ENCODE peak calls at places on chromosome 22, in nine cellular contexts. One of them, this sample, is unnamed.

GRCh38 chr22:50175921-50176849 is 5.7 kb downstream of the PANX2 start:
- DNase-seq in BJ: no peak
- DNase-seq in GM10248: no peak
- DNase-seq in neural progenitor cell: no peak
- DNase-seq in GM12865: no peak
- DNase-seq in uterus: no peak
- DNase-seq in MM.1S: no peak
- DNase-seq in fibroblast of lung: no peak
- DNase-seq in H9: no peak
- DNase-seq in this sample: no peak

GRCh38 chr22:22681221-22681739 is 36.9 kb downstream of the GGTLC2 start:
- DNase-seq in BJ: no peak
- DNase-seq in GM10248: no peak
- DNase-seq in neural progenitor cell: no peak
- DNase-seq in GM12865: no peak
- DNase-seq in uterus: no peak
- DNase-seq in MM.1S: no peak
- DNase-seq in fibroblast of lung: peak
- DNase-seq in H9: no peak
- DNase-seq in this sample: peak

GRCh38 chr22:42831712-42832111 is 25.4 kb downstream of the ARFGAP3 start:
- DNase-seq in BJ: no peak
- DNase-seq in GM10248: no peak
- DNase-seq in neural progenitor cell: no peak
- DNase-seq in GM12865: no peak
- DNase-seq in uterus: no peak
- DNase-seq in MM.1S: no peak
- DNase-seq in fibroblast of lung: no peak
- DNase-seq in H9: no peak
- DNase-seq in this sample: no peak

GRCh38 chr22:47929073-47929472 is 1166.6 kb downstream of the TBC1D22A start:
- DNase-seq in BJ: no peak
- DNase-seq in GM10248: no peak
- DNase-seq in neural progenitor cell: no peak
- DNase-seq in GM12865: peak
- DNase-seq in uterus: no peak
- DNase-seq in MM.1S: no peak
- DNase-seq in fibroblast of lung: no peak
- DNase-seq in H9: no peak
- DNase-seq in this sample: no peak

GRCh38 chr22:39967996-39968968 is 8.1 kb downstream of the TMA7B start:
- DNase-seq in BJ: no peak
- DNase-seq in GM10248: no peak
- DNase-seq in neural progenitor cell: peak
- DNase-seq in GM12865: no peak
- DNase-seq in uterus: peak
- DNase-seq in MM.1S: no peak
- DNase-seq in fibroblast of lung: no peak
- DNase-seq in H9: no peak
- DNase-seq in this sample: no peak

GRCh38 chr22:48333816-48334735 is 1493.6 kb downstream of the BRD1 start:
- DNase-seq in BJ: no peak
- DNase-seq in GM10248: no peak
- DNase-seq in neural progenitor cell: no peak
- DNase-seq in GM12865: no peak
- DNase-seq in uterus: no peak
- DNase-seq in MM.1S: no peak
- DNase-seq in fibroblast of lung: no peak
- DNase-seq in H9: no peak
- DNase-seq in this sample: no peak

GRCh38 chr22:26922804-26923203 is 265.4 kb downstream of the MIAT start:
- DNase-seq in BJ: no peak
- DNase-seq in GM10248: no peak
- DNase-seq in neural progenitor cell: peak
- DNase-seq in GM12865: no peak
- DNase-seq in uterus: no peak
- DNase-seq in MM.1S: no peak
- DNase-seq in fibroblast of lung: no peak
- DNase-seq in H9: peak
- DNase-seq in this sample: no peak

GRCh38 chr22:23806837-23807236 is 20.1 kb downstream of the SMARCB1 start:
- DNase-seq in BJ: no peak
- DNase-seq in GM10248: no peak
- DNase-seq in neural progenitor cell: no peak
- DNase-seq in GM12865: no peak
- DNase-seq in uterus: no peak
- DNase-seq in MM.1S: no peak
- DNase-seq in fibroblast of lung: no peak
- DNase-seq in H9: no peak
- DNase-seq in this sample: no peak

GRCh38 chr22:24386814-24387550 is 40.4 kb upstream of the ADORA2A start:
- DNase-seq in BJ: no peak
- DNase-seq in GM10248: no peak
- DNase-seq in neural progenitor cell: no peak
- DNase-seq in GM12865: no peak
- DNase-seq in uterus: no peak
- DNase-seq in MM.1S: no peak
- DNase-seq in fibroblast of lung: no peak
- DNase-seq in H9: no peak
- DNase-seq in this sample: no peak

GRCh38 chr22:33210129-33210784 is 152.1 kb upstream of the SYN3 start:
- DNase-seq in BJ: no peak
- DNase-seq in GM10248: peak
- DNase-seq in neural progenitor cell: peak
- DNase-seq in GM12865: peak
- DNase-seq in uterus: no peak
- DNase-seq in MM.1S: peak
- DNase-seq in fibroblast of lung: peak
- DNase-seq in H9: peak
- DNase-seq in this sample: peak

GRCh38 chr22:44550666-44551491 is 52.8 kb upstream of the RTL6 start:
- DNase-seq in BJ: peak
- DNase-seq in GM10248: peak
- DNase-seq in neural progenitor cell: no peak
- DNase-seq in GM12865: peak
- DNase-seq in uterus: peak
- DNase-seq in MM.1S: no peak
- DNase-seq in fibroblast of lung: peak
- DNase-seq in H9: no peak
- DNase-seq in this sample: peak

GRCh38 chr22:22520020-22520656 is at the start of gene ZNF280A:
- DNase-seq in BJ: no peak
- DNase-seq in GM10248: no peak
- DNase-seq in neural progenitor cell: peak
- DNase-seq in GM12865: no peak
- DNase-seq in uterus: no peak
- DNase-seq in MM.1S: no peak
- DNase-seq in fibroblast of lung: no peak
- DNase-seq in H9: peak
- DNase-seq in this sample: peak

GRCh38 chr22:38233427-38233826 is 31.6 kb downstream of the MAFF start:
- DNase-seq in BJ: no peak
- DNase-seq in GM10248: no peak
- DNase-seq in neural progenitor cell: no peak
- DNase-seq in GM12865: no peak
- DNase-seq in uterus: no peak
- DNase-seq in MM.1S: no peak
- DNase-seq in fibroblast of lung: peak
- DNase-seq in H9: no peak
- DNase-seq in this sample: no peak

GRCh38 chr22:47053865-47054185 is 291.4 kb downstream of the TBC1D22A start:
- DNase-seq in BJ: no peak
- DNase-seq in GM10248: no peak
- DNase-seq in neural progenitor cell: no peak
- DNase-seq in GM12865: no peak
- DNase-seq in uterus: no peak
- DNase-seq in MM.1S: no peak
- DNase-seq in fibroblast of lung: peak
- DNase-seq in H9: no peak
- DNase-seq in this sample: peak

GRCh38 chr22:35510481-35510934 is 30.1 kb upstream of the RASD2 start:
- DNase-seq in BJ: no peak
- DNase-seq in GM10248: no peak
- DNase-seq in neural progenitor cell: no peak
- DNase-seq in GM12865: no peak
- DNase-seq in uterus: no peak
- DNase-seq in MM.1S: no peak
- DNase-seq in fibroblast of lung: peak
- DNase-seq in H9: no peak
- DNase-seq in this sample: no peak

GRCh38 chr22:46018859-46019258 is 41.9 kb upstream of the WNT7B start:
- DNase-seq in BJ: no peak
- DNase-seq in GM10248: no peak
- DNase-seq in neural progenitor cell: no peak
- DNase-seq in GM12865: no peak
- DNase-seq in uterus: no peak
- DNase-seq in MM.1S: no peak
- DNase-seq in fibroblast of lung: no peak
- DNase-seq in H9: no peak
- DNase-seq in this sample: no peak

GRCh38 chr22:46021577-46021976 is 44.6 kb upstream of the WNT7B start:
- DNase-seq in BJ: no peak
- DNase-seq in GM10248: no peak
- DNase-seq in neural progenitor cell: no peak
- DNase-seq in GM12865: no peak
- DNase-seq in uterus: peak
- DNase-seq in MM.1S: no peak
- DNase-seq in fibroblast of lung: no peak
- DNase-seq in H9: no peak
- DNase-seq in this sample: no peak

GRCh38 chr22:46022881-46023512 is 46.0 kb upstream of the WNT7B start:
- DNase-seq in BJ: no peak
- DNase-seq in GM10248: no peak
- DNase-seq in neural progenitor cell: no peak
- DNase-seq in GM12865: no peak
- DNase-seq in uterus: peak
- DNase-seq in MM.1S: no peak
- DNase-seq in fibroblast of lung: no peak
- DNase-seq in H9: no peak
- DNase-seq in this sample: no peak

GRCh38 chr22:46017166-46017565 is 40.2 kb upstream of the WNT7B start:
- DNase-seq in BJ: no peak
- DNase-seq in GM10248: no peak
- DNase-seq in neural progenitor cell: no peak
- DNase-seq in GM12865: no peak
- DNase-seq in uterus: no peak
- DNase-seq in MM.1S: no peak
- DNase-seq in fibroblast of lung: no peak
- DNase-seq in H9: no peak
- DNase-seq in this sample: no peak

DNA sequence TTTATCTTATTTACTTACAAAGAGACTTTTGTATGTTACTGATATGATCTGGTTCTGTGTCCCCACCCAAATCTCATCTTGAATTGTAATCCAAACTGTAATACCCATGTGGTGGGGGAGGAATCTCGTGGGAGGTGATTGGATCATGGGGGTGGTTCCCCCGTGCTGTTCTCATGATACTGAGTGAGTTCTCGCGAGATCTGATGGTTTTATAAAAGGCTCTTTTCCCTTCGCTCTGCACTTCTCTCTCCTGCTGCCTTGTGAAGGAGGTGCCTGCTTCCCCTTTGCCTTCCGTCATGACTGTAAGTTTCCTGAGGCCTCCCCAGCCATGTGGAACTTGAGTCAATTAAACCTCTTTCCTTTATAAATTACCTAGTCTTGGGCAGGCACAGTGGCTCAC is 42.4 kb upstream of the WNT7B start:
- DNase-seq in BJ: no peak
- DNase-seq in GM10248: no peak
- DNase-seq in neural progenitor cell: no peak
- DNase-seq in GM12865: no peak
- DNase-seq in uterus: peak
- DNase-seq in MM.1S: no peak
- DNase-seq in fibroblast of lung: no peak
- DNase-seq in H9: no peak
- DNase-seq in this sample: no peak
- TF ChIP-seq CTCF in BJ: no peak
- TF ChIP-seq CTCF in GM10248: no peak
- TF ChIP-seq CTCF in neural progenitor cell: no peak
- TF ChIP-seq CTCF in GM12865: no peak
- TF ChIP-seq CTCF in uterus: no peak
- TF ChIP-seq CTCF in MM.1S: no peak
- TF ChIP-seq CTCF in fibroblast of lung: no peak
- TF ChIP-seq CTCF in H9: no peak
- TF ChIP-seq CTCF in this sample: no peak

GRCh38 chr22:19800761-19801244 is 40.2 kb downstream of the TBX1 start:
- DNase-seq in BJ: no peak
- DNase-seq in GM10248: no peak
- DNase-seq in neural progenitor cell: peak
- DNase-seq in GM12865: no peak
- DNase-seq in uterus: no peak
- DNase-seq in MM.1S: no peak
- DNase-seq in fibroblast of lung: no peak
- DNase-seq in H9: peak
- DNase-seq in this sample: peak
- TF ChIP-seq CTCF in BJ: peak
- TF ChIP-seq CTCF in GM10248: no peak
- TF ChIP-seq CTCF in neural progenitor cell: peak
- TF ChIP-seq CTCF in GM12865: no peak
- TF ChIP-seq CTCF in uterus: no peak
- TF ChIP-seq CTCF in MM.1S: no peak
- TF ChIP-seq CTCF in fibroblast of lung: peak
- TF ChIP-seq CTCF in H9: peak
- TF ChIP-seq CTCF in this sample: peak

GRCh38 chr22:20111045-20111688 is 4.7 kb upstream of the RANBP1 start:
- DNase-seq in BJ: no peak
- DNase-seq in GM10248: peak
- DNase-seq in neural progenitor cell: peak
- DNase-seq in GM12865: peak
- DNase-seq in uterus: no peak
- DNase-seq in MM.1S: no peak
- DNase-seq in fibroblast of lung: peak
- DNase-seq in H9: no peak
- DNase-seq in this sample: no peak
- TF ChIP-seq CTCF in BJ: peak
- TF ChIP-seq CTCF in GM10248: no peak
- TF ChIP-seq CTCF in neural progenitor cell: peak
- TF ChIP-seq CTCF in GM12865: peak
- TF ChIP-seq CTCF in uterus: no peak
- TF ChIP-seq CTCF in MM.1S: peak
- TF ChIP-seq CTCF in fibroblast of lung: peak
- TF ChIP-seq CTCF in H9: peak
- TF ChIP-seq CTCF in this sample: peak

GRCh38 chr22:30490399-30490798 is 15.1 kb downstream of the SEC14L4 start:
- DNase-seq in BJ: no peak
- DNase-seq in GM10248: peak
- DNase-seq in neural progenitor cell: peak
- DNase-seq in GM12865: no peak
- DNase-seq in uterus: no peak
- DNase-seq in MM.1S: peak
- DNase-seq in fibroblast of lung: no peak
- DNase-seq in H9: peak
- DNase-seq in this sample: no peak
- TF ChIP-seq CTCF in BJ: peak
- TF ChIP-seq CTCF in GM10248: no peak
- TF ChIP-seq CTCF in neural progenitor cell: peak
- TF ChIP-seq CTCF in GM12865: peak
- TF ChIP-seq CTCF in uterus: no peak
- TF ChIP-seq CTCF in MM.1S: peak
- TF ChIP-seq CTCF in fibroblast of lung: peak
- TF ChIP-seq CTCF in H9: peak
- TF ChIP-seq CTCF in this sample: peak

GRCh38 chr22:17638432-17639237 is at the start of gene BCL2L13:
- DNase-seq in BJ: no peak
- DNase-seq in GM10248: peak
- DNase-seq in neural progenitor cell: peak
- DNase-seq in GM12865: peak
- DNase-seq in uterus: peak
- DNase-seq in MM.1S: peak
- DNase-seq in fibroblast of lung: peak
- DNase-seq in H9: peak
- DNase-seq in this sample: peak
- TF ChIP-seq CTCF in BJ: peak
- TF ChIP-seq CTCF in GM10248: no peak
- TF ChIP-seq CTCF in neural progenitor cell: no peak
- TF ChIP-seq CTCF in GM12865: no peak
- TF ChIP-seq CTCF in uterus: peak
- TF ChIP-seq CTCF in MM.1S: peak
- TF ChIP-seq CTCF in fibroblast of lung: no peak
- TF ChIP-seq CTCF in H9: no peak
- TF ChIP-seq CTCF in this sample: peak